ENCODE peak calls at places on chromosomes 13 and 19, in eight cellular contexts. D, I, H, G, R, P, X and L are unnamed samples.

GRCh38 chr13:27569405-27569804 is 50.9 kb downstream of the LNX2 start:
- DNase-seq in D (no peak), I (no peak), H (no peak), G (no peak), R (no peak), P (no peak), X (no peak), L (no peak)

GRCh38 chr19:16504271-16504670 is 8.1 kb downstream of the C19orf44 start:
- DNase-seq in D (no peak), I (no peak), H (no peak), G (no peak), R (no peak), P (no peak), X (no peak), L (no peak)

GRCh38 chr13:49530452-49530851 is 34.7 kb downstream of the PHF11 start:
- DNase-seq in D (no peak), I (no peak), H (no peak), G (no peak), R (peak; percentile 53), P (no peak), X (no peak), L (no peak)

GRCh38 chr19:40358773-40359172 is 10.3 kb downstream of the PLD3 start:
- DNase-seq in D (no peak), I (no peak), H (no peak), G (peak; percentile 11), R (peak; percentile 79), P (no peak), X (no peak), L (peak; percentile 67)

GRCh38 chr19:50705422-50706019 is 14.1 kb downstream of the SHANK1 start:
- DNase-seq in D (peak; percentile 43), I (peak; percentile 95), H (no peak), G (no peak), R (peak; percentile 61), P (no peak), X (peak; percentile 23), L (peak; percentile 76)

GRCh38 chr13:80473695-80474094 is 132.8 kb upstream of the SPRY2 start:
- DNase-seq in D (no peak), I (peak; percentile 12), H (no peak), G (no peak), R (no peak), P (no peak), X (no peak), L (no peak)

GRCh38 chr19:16134510-16134909 is 9.0 kb upstream of the HSH2D start:
- DNase-seq in D (no peak), I (no peak), H (no peak), G (no peak), R (no peak), P (no peak), X (no peak), L (peak; percentile 49)

GRCh38 chr19:41327499-41328156 is 17.7 kb downstream of the CCDC97 start:
- DNase-seq in D (no peak), I (no peak), H (no peak), G (peak; percentile 28), R (peak; percentile 80), P (no peak), X (peak; percentile 91), L (peak; percentile 85)

GRCh38 chr13:34166406-34166805 is 348.5 kb downstream of the RFC3 start:
- DNase-seq in D (no peak), I (no peak), H (no peak), G (no peak), R (no peak), P (no peak), X (no peak), L (no peak)

GRCh38 chr19:4506449-4507149 is 11.7 kb downstream of the PLIN4 start:
- DNase-seq in D (peak; percentile 45), I (peak; percentile 71), H (no peak), G (no peak), R (no peak), P (no peak), X (no peak), L (no peak)

GRCh38 chr19:46210634-46211033 is 18.9 kb upstream of the IGFL1 start:
- DNase-seq in D (no peak), I (no peak), H (no peak), G (no peak), R (no peak), P (no peak), X (no peak), L (no peak)

GRCh38 chr19:572891-573825 is 762 bp downstream of the BSG start:
- DNase-seq in D (no peak), I (peak; percentile 85), H (no peak), G (peak; percentile 33), R (no peak), P (no peak), X (no peak), L (no peak)

GRCh38 chr19:54190942-54191670 is at the start of gene TSEN34:
- DNase-seq in D (no peak), I (peak; percentile 78), H (no peak), G (peak; percentile 90), R (no peak), P (peak; percentile 31), X (peak; percentile 93), L (peak; percentile 84)

GRCh38 chr19:51389143-51389542 is 1.2 kb downstream of the C19orf84 start:
- DNase-seq in D (no peak), I (no peak), H (no peak), G (no peak), R (no peak), P (no peak), X (no peak), L (no peak)

GRCh38 chr19:2315818-2316353 is 7.9 kb upstream of the LINGO3 start:
- DNase-seq in D (no peak), I (peak; percentile 76), H (no peak), G (peak; percentile 79), R (peak; percentile 51), P (no peak), X (no peak), L (peak; percentile 65)

GRCh38 chr19:39237200-39238184 is 7.3 kb downstream of the IFNL3 start:
- DNase-seq in D (no peak), I (no peak), H (no peak), G (no peak), R (peak; percentile 41), P (no peak), X (peak; percentile 31), L (peak; percentile 79)

GRCh38 chr13:25608181-25608580 is 236.4 kb downstream of the ATP8A2 start:
- DNase-seq in D (no peak), I (no peak), H (no peak), G (no peak), R (no peak), P (no peak), X (no peak), L (no peak)

GRCh38 chr13:111049791-111050538 is 65.1 kb upstream of the ARHGEF7 start:
- DNase-seq in D (no peak), I (peak; percentile 31), H (no peak), G (peak; percentile 31), R (no peak), P (no peak), X (no peak), L (no peak)

GRCh38 chr19:850221-850978 is 1.7 kb upstream of the ELANE start:
- DNase-seq in D (no peak), I (peak; percentile 94), H (peak; percentile 73), G (no peak), R (no peak), P (peak; percentile 75), X (no peak), L (no peak)

GRCh38 chr13:24700539-24700938 is 20.3 kb downstream of the ATP12A start:
- DNase-seq in D (no peak), I (no peak), H (no peak), G (no peak), R (no peak), P (no peak), X (no peak), L (no peak)

GRCh38 chr19:9075064-9075964 is 11.5 kb upstream of the OR1M1 start:
- DNase-seq in D (peak; percentile 54), I (peak; percentile 59), H (peak; percentile 34), G (peak; percentile 34), R (no peak), P (peak; percentile 3), X (no peak), L (no peak)

GRCh38 chr19:3774621-3775373 is 2.8 kb upstream of the RAX2 start:
- DNase-seq in D (no peak), I (no peak), H (no peak), G (no peak), R (no peak), P (no peak), X (no peak), L (no peak)

GRCh38 chr13:38398810-38399493 is 49.3 kb downstream of the UFM1 start:
- DNase-seq in D (peak; percentile 74), I (no peak), H (peak; percentile 86), G (no peak), R (no peak), P (peak; percentile 85), X (no peak), L (no peak)

GRCh38 chr13:97140611-97141010 is 81.5 kb upstream of the MBNL2 start:
- DNase-seq in D (no peak), I (no peak), H (no peak), G (no peak), R (no peak), P (no peak), X (no peak), L (no peak)

GRCh38 chr19:38731654-38732301 is 12.5 kb downstream of the CAPN12 start:
- DNase-seq in D (no peak), I (no peak), H (no peak), G (no peak), R (no peak), P (no peak), X (no peak), L (no peak)

GRCh38 chr19:4375620-4376228 is 24.6 kb downstream of the SH3GL1 start:
- DNase-seq in D (peak; percentile 56), I (peak; percentile 80), H (no peak), G (peak; percentile 41), R (peak; percentile 89), P (no peak), X (no peak), L (peak; percentile 59)

GRCh38 chr13:112442483-112443090 is 66.4 kb downstream of the SPACA7 start:
- DNase-seq in D (no peak), I (no peak), H (no peak), G (no peak), R (no peak), P (no peak), X (no peak), L (no peak)

GRCh38 chr19:28468701-28469459 is 744.1 kb downstream of the UQCRFS1 start:
- DNase-seq in D (no peak), I (peak; percentile 85), H (no peak), G (no peak), R (peak; percentile 27), P (peak; percentile 44), X (no peak), L (no peak)

GRCh38 chr19:23420824-23421223 is 25.6 kb upstream of the ZNF91 start:
- DNase-seq in D (no peak), I (no peak), H (no peak), G (peak; percentile 7), R (no peak), P (no peak), X (no peak), L (no peak)